ENCODE peak calls at places on chromosome 17, in four cellular contexts. I is HepG2, E is GM12878, J is WTC11. D is an unnamed sample.

GRCh38 chr17:43768382-43768781 is 9.8 kb upstream of the SOST start:
- DNase-seq in E (no peak), I (no peak), J (no peak), D (peak)

GRCh38 chr17:75861927-75862317 is 6.8 kb upstream of the WBP2 start:
- DNase-seq in E (no peak), I (no peak), J (no peak), D (peak)

GRCh38 chr17:64447526-64447925 is 1.4 kb upstream of the MILR1 start:
- DNase-seq in E (no peak), J (no peak), I (no peak), D (no peak)

GRCh38 chr17:17420561-17421269 is 56.1 kb upstream of the MED9 start:
- DNase-seq in J (no peak), I (no peak), E (no peak), D (peak)

GRCh38 chr17:32102697-32103096 is 39.6 kb upstream of the RHOT1 start:
- DNase-seq in I (no peak), J (no peak), E (no peak), D (no peak)

GRCh38 chr17:13362341-13363122 is 239.2 kb downstream of the HS3ST3A1 start:
- DNase-seq in I (no peak), J (no peak), E (no peak), D (no peak)

GRCh38 chr17:1785925-1786324 is 24.1 kb downstream of the SERPINF1 start:
- DNase-seq in J (no peak), I (no peak), E (no peak), D (no peak)

GRCh38 chr17:19705201-19705600 is 11.2 kb downstream of the SLC47A2 start:
- DNase-seq in J (no peak), I (no peak), E (no peak), D (no peak)

GRCh38 chr17:27381007-27381501 is 75.2 kb upstream of the KSR1 start:
- DNase-seq in E (peak), I (peak), J (peak), D (peak)

GRCh38 chr17:4938670-4939553 is 934 bp downstream of the SLC25A11 start:
- DNase-seq in I (no peak), E (no peak), J (no peak), D (no peak)

GRCh38 chr17:34156401-34156740 is 98.7 kb upstream of the CCL2 start:
- DNase-seq in J (no peak), I (no peak), E (no peak), D (no peak)

GRCh38 chr17:17479209-17479608 is 2.4 kb downstream of the MED9 start:
- DNase-seq in E (no peak), J (no peak), I (peak), D (no peak)

GRCh38 chr17:44501866-44502265 is 1.3 kb downstream of the GPATCH8 start:
- DNase-seq in J (no peak), E (no peak), I (no peak), D (peak)

GRCh38 chr17:55451203-55451641 is 29.6 kb upstream of the MMD start:
- DNase-seq in I (no peak), E (no peak), J (no peak), D (no peak)

GRCh38 chr17:70936724-70937123 is 767.4 kb downstream of the KCNJ2 start:
- DNase-seq in E (no peak), I (no peak), J (no peak), D (no peak)

GRCh38 chr17:33523577-33523981 is 230.5 kb upstream of the ASIC2 start:
- DNase-seq in E (no peak), I (no peak), J (no peak), D (peak)

GRCh38 chr17:74181341-74181740 is 22.1 kb upstream of the RPL38 start:
- DNase-seq in J (no peak), E (no peak), I (no peak), D (no peak)

GRCh38 chr17:55774834-55775233 is 24.0 kb downstream of the PCTP start:
- DNase-seq in E (no peak), J (no peak), I (peak), D (no peak)

GRCh38 chr17:65182233-65182632 is 45.1 kb downstream of the RGS9 start:
- DNase-seq in J (no peak), I (no peak), E (peak), D (no peak)

GRCh38 chr17:55770220-55770870 is 19.5 kb downstream of the PCTP start:
- DNase-seq in I (peak), J (no peak), E (no peak), D (peak)

GRCh38 chr17:80070375-80071115 is 30.8 kb upstream of the GAA start:
- DNase-seq in I (no peak), E (no peak), J (no peak), D (no peak)

GRCh38 chr17:78736526-78737079 is 45.5 kb downstream of the CYTH1 start:
- DNase-seq in J (peak), I (no peak), E (no peak), D (peak)

GRCh38 chr17:34275881-34276280 is 5.9 kb downstream of the CCL7 start:
- DNase-seq in E (no peak), J (no peak), I (no peak), D (no peak)

GRCh38 chr17:81854974-81855774 is 5.2 kb downstream of the P4HB start:
- DNase-seq in I (no peak), E (no peak), J (no peak), D (no peak)

GRCh38 chr17:40901981-40902862 is 17.2 kb upstream of the KRT20 start:
- DNase-seq in E (no peak), I (peak), J (no peak), D (no peak)

GRCh38 chr17:77613627-77614026 is 344.9 kb upstream of the TNRC6C start:
- DNase-seq in E (no peak), J (no peak), I (no peak), D (no peak)
- TF ChIP-seq CTCF in E (no peak), J (no peak), I (no peak), D (no peak)

DNA sequence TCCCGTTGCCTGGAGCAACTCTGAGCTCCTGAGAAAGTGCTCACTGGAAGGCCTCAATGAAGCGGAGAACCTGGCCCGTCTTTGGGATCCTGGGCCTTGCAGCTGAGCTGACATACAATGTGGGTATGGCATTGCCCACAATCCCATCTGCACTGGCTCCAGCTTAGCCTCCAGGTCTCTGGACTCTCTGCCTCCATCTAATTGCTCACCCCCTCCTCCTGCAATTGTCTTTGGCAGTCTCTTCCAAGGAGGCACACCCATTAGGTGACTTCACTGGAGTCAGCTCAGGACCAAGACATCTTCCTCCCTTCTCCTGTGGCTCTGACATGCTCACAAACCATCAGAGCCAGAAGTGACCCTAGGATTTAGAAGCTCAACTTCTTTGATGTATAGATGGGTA is 1.5 kb downstream of the DLX4 start:
- DNase-seq in E (no peak), J (no peak), I (no peak), D (no peak)
- TF ChIP-seq MAX in E (no peak), J (no peak), I (no peak), D (no peak)

GRCh38 chr17:62592305-62593099 is 35.0 kb upstream of the MRC2 start:
- DNase-seq in J (no peak), E (no peak), I (no peak), D (no peak)
- TF ChIP-seq CTCF in J (no peak), E (no peak), I (peak), D (no peak)

GRCh38 chr17:48513653-48514482 is 16.9 kb downstream of the HOXB1 start:
- DNase-seq in J (no peak), I (no peak), E (no peak), D (no peak)

GRCh38 chr17:48514483-48514876 is 16.3 kb downstream of the HOXB1 start:
- DNase-seq in I (no peak), E (no peak), J (no peak), D (no peak)

GRCh38 chr17:48510381-48510760 is 20.4 kb downstream of the HOXB1 start:
- DNase-seq in J (no peak), E (no peak), I (no peak), D (peak)

GRCh38 chr17:48513097-48513496 is 17.7 kb downstream of the HOXB1 start:
- DNase-seq in J (no peak), I (no peak), E (no peak), D (no peak)

DNA sequence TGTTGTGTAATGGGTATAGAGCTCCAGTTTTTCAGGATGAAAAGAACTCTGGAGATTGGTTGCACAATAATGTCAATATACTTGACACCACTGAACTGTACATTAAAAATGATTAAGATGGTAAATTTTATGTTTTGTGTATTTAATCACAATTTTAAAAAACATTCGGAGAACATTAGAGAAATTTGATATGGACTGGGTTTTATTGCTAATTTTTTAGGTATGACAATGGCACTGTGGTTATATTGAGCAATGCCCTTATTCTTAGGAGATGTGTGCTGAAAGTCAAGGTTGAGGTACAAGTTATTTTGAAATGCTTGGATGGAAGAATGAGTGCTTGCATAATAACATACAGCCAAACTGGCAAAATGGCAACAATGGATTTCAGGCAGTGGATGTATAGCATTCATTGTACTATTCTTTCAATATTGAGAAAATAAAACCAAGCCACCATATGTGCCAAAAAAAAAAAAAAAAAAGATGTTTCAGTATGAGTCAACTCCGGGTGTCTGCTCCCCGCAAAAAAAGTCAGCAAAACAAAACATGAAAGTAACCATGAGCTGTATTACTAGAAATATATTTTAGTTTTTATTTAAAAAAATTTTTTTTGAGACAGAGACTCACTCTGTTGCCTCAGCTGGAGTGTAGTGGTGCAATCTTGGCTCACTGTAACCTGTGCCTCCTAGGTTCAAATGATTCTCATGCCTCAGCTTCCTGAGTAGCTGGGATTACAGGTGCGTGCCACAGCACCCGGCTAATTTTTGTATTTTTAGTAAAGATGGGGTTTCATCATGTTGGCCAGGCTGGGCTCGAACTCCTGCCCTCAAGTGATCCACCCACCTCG is 19.8 kb downstream of the HOXB1 start:
- DNase-seq in I (no peak), E (peak), J (no peak), D (peak)
- TF ChIP-seq MAX in I (no peak), E (no peak), J (no peak), D (no peak)

GRCh38 chr17:59607817-59608403 is 11.8 kb upstream of the CLTC start:
- DNase-seq in E (no peak), J (peak), I (peak), D (peak)
- TF ChIP-seq CTCF in E (peak), J (peak), I (peak), D (peak)

D was measured in NB4.